ENCODE peak calls at places on chromosomes 13 and 19, in five cellular contexts. H, Q, T, X and Z are unnamed samples.

GRCh38 chr13:47454986-47455385 is 546.1 kb downstream of the SUCLA2 start:
- DNase-seq in Q (no peak), X (no peak), T (no peak), H (no peak), Z (no peak)

GRCh38 chr13:23673867-23674605 is 103.8 kb downstream of the TNFRSF19 start:
- DNase-seq in H (no peak), T (no peak), X (no peak), Q (no peak), Z (no peak)

GRCh38 chr13:52968074-52968700 is 60.4 kb upstream of the OLFM4 start:
- DNase-seq in H (peak), T (peak), X (peak), Q (peak), Z (peak)

GRCh38 chr13:110419391-110419791 is 112.3 kb downstream of the COL4A2 start:
- DNase-seq in Q (no peak), T (no peak), H (no peak), X (no peak), Z (no peak)

GRCh38 chr13:38045278-38046048 is 175.9 kb upstream of the TRPC4 start:
- DNase-seq in Q (no peak), T (no peak), H (no peak), X (no peak), Z (no peak)

GRCh38 chr13:61128850-61129645 is 286.6 kb downstream of the PCDH20 start:
- DNase-seq in T (no peak), H (no peak), X (no peak), Q (peak), Z (no peak)

GRCh38 chr13:20721454-20722357 is 18.2 kb downstream of the IL17D start:
- DNase-seq in H (no peak), T (no peak), Q (peak), X (no peak), Z (no peak)

GRCh38 chr19:38806371-38806770 is 6.4 kb downstream of the LGALS4 start:
- DNase-seq in H (no peak), T (no peak), Q (no peak), X (no peak), Z (no peak)

GRCh38 chr13:93409001-93409400 is 182.4 kb downstream of the GPC6 start:
- DNase-seq in Q (no peak), H (no peak), T (no peak), X (no peak), Z (no peak)

GRCh38 chr19:11971045-11971444 is 6.2 kb downstream of the ZNF763 start:
- DNase-seq in Q (no peak), X (no peak), H (no peak), T (no peak), Z (no peak)